ENCODE peak calls at places on chromosomes 11 and 22, in five cellular contexts. V, M, Q, N and F are unnamed samples.
A peak's percentile ranks its signal among the peaks of the same experiment; 100 is the strongest.

GRCh38 chr11:32071811-32072210 is 19.1 kb upstream of the RCN1 start:
- DNase-seq in Q (peak; percentile 11), V (peak; percentile 9), N (no peak), M (peak; percentile 41), F (peak; percentile 23)

GRCh38 chr22:17803871-17804270 is 29.6 kb upstream of the BID start:
- DNase-seq in Q (no peak), N (no peak), V (no peak), M (no peak), F (no peak)

GRCh38 chr11:74257934-74258553 is 53.4 kb downstream of the P4HA3 start:
- DNase-seq in M (peak; percentile 32), Q (no peak), V (no peak), N (no peak), F (no peak)

GRCh38 chr11:46291441-46292143 is 14.1 kb downstream of the CREB3L1 start:
- DNase-seq in Q (no peak), V (no peak), M (no peak), N (no peak), F (no peak)

GRCh38 chr22:46050916-46051614 is 74.1 kb upstream of the WNT7B start:
- DNase-seq in V (no peak), M (no peak), Q (no peak), N (no peak), F (no peak)

GRCh38 chr11:103494491-103494890 is 385.3 kb downstream of the DYNC2H1 start:
- DNase-seq in V (no peak), M (no peak), N (no peak), Q (no peak), F (no peak)

GRCh38 chr11:109609454-109610185 is 187.6 kb downstream of the C11orf87 start:
- DNase-seq in M (no peak), Q (no peak), V (no peak), N (no peak), F (no peak)

GRCh38 chr11:122697636-122698167 is 42.2 kb downstream of the UBASH3B start:
- DNase-seq in Q (no peak), V (no peak), N (no peak), M (no peak), F (no peak)

GRCh38 chr11:134142536-134142935 is 73.7 kb downstream of the JAM3 start:
- DNase-seq in N (no peak), M (no peak), Q (no peak), V (no peak), F (no peak)

GRCh38 chr22:38921126-38921525 is 36.3 kb upstream of the APOBEC3A start:
- DNase-seq in V (no peak), M (no peak), Q (no peak), N (no peak), F (no peak)

GRCh38 chr22:38163844-38164577 is 17.6 kb downstream of the PLA2G6 start:
- DNase-seq in N (no peak), V (peak; percentile 81), M (peak; percentile 39), Q (peak; percentile 77), F (peak; percentile 72)

GRCh38 chr11:104531075-104531474 is 367.1 kb upstream of the PDGFD start:
- DNase-seq in M (peak; percentile 8), V (peak; percentile 1), Q (peak; percentile 0), N (no peak), F (no peak)

GRCh38 chr11:65891180-65892136 is 985 bp downstream of the CCDC85B start:
- DNase-seq in Q (peak; percentile 78), N (no peak), M (peak; percentile 52), V (peak; percentile 80), F (peak; percentile 65)

GRCh38 chr11:76285397-76285796 is 79.1 kb upstream of the WNT11 start:
- DNase-seq in M (no peak), V (no peak), Q (no peak), N (no peak), F (no peak)

GRCh38 chr11:129374993-129375721 is 491 bp upstream of the BARX2 start:
- DNase-seq in Q (no peak), N (no peak), V (no peak), M (peak; percentile 20), F (peak; percentile 49)

GRCh38 chr22:21446827-21447690 is 20.1 kb upstream of the TMEM191C start:
- DNase-seq in Q (no peak), V (no peak), M (no peak), N (no peak), F (no peak)

GRCh38 chr11:60241786-60242185 is 1.2 kb downstream of the MS4A4E start:
- DNase-seq in M (no peak), V (no peak), N (no peak), Q (no peak), F (no peak)

GRCh38 chr11:990101-990500 is 46.4 kb downstream of the MUC6 start:
- DNase-seq in Q (no peak), M (no peak), N (no peak), V (no peak), F (no peak)

GRCh38 chr11:95715777-95716241 is 73.8 kb downstream of the FAM76B start:
- DNase-seq in Q (peak; percentile 3), V (no peak), M (no peak), N (peak; percentile 89), F (no peak)

GRCh38 chr11:118079507-118079906 is 2.6 kb downstream of the TMPRSS4 start:
- DNase-seq in V (no peak), N (no peak), M (no peak), Q (no peak), F (no peak)
- H3K4me1 ChIP-seq in V (peaks cover 25% of the 10 kb centered on the region), N (no peaks in the 10 kb centered on the region), M (no peaks in the 10 kb centered on the region), Q (peaks cover 60% of the 10 kb centered on the region), F (no peaks in the 10 kb centered on the region)

DNA sequence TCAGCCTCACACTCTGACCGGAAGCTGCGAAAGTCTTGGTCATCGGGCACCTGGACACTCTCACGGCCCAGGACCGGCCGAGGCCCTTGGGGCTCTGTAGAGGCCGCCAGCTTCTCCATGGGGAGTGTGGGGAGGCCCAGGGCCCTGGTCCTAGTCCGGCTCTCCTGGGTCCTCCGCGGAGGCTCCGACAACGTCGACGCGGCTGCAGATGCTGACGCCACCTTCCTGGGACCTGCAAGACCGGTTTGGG is 12.9 kb downstream of the STARD10 start:
- DNase-seq in V (no peak), N (no peak), Q (no peak), M (no peak), F (no peak)
- TF ChIP-seq CHD2 in V (no peak), N (no peak), Q (no peak), M (no peak), F (no peak)

GRCh38 chr11:99513368-99513767 is 492.6 kb downstream of the CNTN5 start:
- DNase-seq in N (no peak), Q (no peak), M (no peak), V (no peak), F (no peak)
- TF ChIP-seq SMC3 in N (no peak), Q (no peak), M (no peak), V (no peak), F (no peak)

DNA sequence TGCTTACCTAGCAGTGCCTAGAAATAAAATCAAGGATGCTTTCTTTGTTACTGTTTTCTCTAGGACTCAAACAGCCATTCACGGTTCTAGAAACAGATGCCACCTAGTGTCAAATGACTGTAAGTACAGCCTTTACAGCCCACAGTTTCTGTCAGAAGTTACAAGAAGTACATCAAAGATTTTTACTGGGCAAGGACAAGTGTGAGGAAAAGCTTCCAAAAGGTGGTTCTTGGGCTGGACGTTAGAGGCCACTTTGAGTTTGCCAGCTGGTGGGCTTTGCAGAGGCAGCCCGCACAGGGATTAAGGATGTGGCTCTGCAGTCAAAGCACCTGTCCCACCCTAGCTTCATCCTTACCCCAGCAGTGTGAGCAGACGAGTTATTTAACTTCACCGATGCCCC is 6.9 kb downstream of the KMT5B start:
- DNase-seq in N (no peak), Q (peak; percentile 74), V (peak; percentile 67), M (peak; percentile 73), F (peak; percentile 64)
- H3K4me1 ChIP-seq in N (peaks cover 20% of the 10 kb centered on the region), Q (peaks cover 79% of the 10 kb centered on the region), V (no peaks in the 10 kb centered on the region), M (peaks cover 22% of the 10 kb centered on the region), F (no peaks in the 10 kb centered on the region)